ENCODE peak calls at places on chromosome 6, in seven cellular contexts. F is colonic mucosa, C is endothelial cell, Z is stomach, G is dorsolateral prefrontal cortex, J is heart right ventricle, D is B cell. S is an unnamed sample.

GRCh38 chr6:157233156-157233555 is 90.2 kb downstream of the TMEM242 start:
- DNase-seq in F (no peak), C (no peak), Z (no peak), G (no peak), J (no peak), D (no peak), S (no peak)

GRCh38 chr6:117601811-117602150 is 530 bp downstream of the GOPC start:
- DNase-seq in F (peak), C (no peak), Z (no peak), G (peak), J (no peak), D (no peak), S (no peak)

GRCh38 chr6:88626460-88626859 is 337.0 kb downstream of the RNGTT start:
- DNase-seq in F (no peak), C (no peak), Z (no peak), G (no peak), J (no peak), D (no peak), S (no peak)

GRCh38 chr6:47788498-47788884 is 6.7 kb downstream of the OPN5 start:
- DNase-seq in F (no peak), C (no peak), Z (no peak), G (no peak), J (no peak), D (no peak), S (no peak)

GRCh38 chr6:138817799-138818198 is 21.9 kb downstream of the ECT2L start:
- DNase-seq in F (peak), C (no peak), Z (peak), G (no peak), J (no peak), D (no peak), S (no peak)

GRCh38 chr6:27531772-27532459 is 59.0 kb upstream of the ZNF184 start:
- DNase-seq in F (no peak), C (no peak), Z (no peak), G (no peak), J (no peak), D (no peak), S (no peak)

GRCh38 chr6:134111062-134111677 is 58.7 kb upstream of the SLC2A12 start:
- DNase-seq in F (peak), C (peak), Z (no peak), G (no peak), J (peak), D (peak), S (no peak)

GRCh38 chr6:18302561-18303439 is 38.5 kb upstream of the DEK start:
- DNase-seq in F (no peak), C (no peak), Z (no peak), G (no peak), J (no peak), D (no peak), S (no peak)

DNA sequence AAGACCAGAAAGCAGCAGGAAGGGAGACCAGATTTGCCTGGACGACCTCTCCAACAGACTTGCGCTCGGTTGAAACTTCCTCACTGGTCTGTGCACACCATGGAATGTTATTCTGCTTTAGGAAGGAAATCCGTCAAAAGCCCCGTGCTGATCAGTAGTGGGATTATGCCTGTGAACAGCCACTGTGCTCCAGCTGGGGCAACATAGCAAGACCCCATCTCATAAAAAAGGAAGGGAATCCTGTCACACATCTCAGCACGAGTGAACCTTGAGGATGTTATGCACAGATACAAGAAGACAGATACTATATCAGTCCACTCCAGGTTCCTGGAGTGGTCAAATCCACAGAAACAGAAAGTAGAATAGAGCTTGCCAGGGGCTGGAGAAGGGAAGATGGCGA is 86.9 kb upstream of the FOXC1 start:
- DNase-seq in F (no peak), C (no peak), Z (no peak), G (no peak), J (no peak), D (no peak), S (no peak)
- TF ChIP-seq CTCF in F (no peak), C (no peak), Z (no peak), G (no peak), J (no peak), D (no peak), S (no peak)

GRCh38 chr6:166443166-166443565 is 60.4 kb upstream of the MPC1 start:
- DNase-seq in F (no peak), C (no peak), Z (peak), G (peak), J (no peak), D (no peak), S (no peak)

GRCh38 chr6:166442131-166442530 is 59.4 kb upstream of the MPC1 start:
- DNase-seq in F (no peak), C (no peak), Z (peak), G (peak), J (no peak), D (no peak), S (no peak)

GRCh38 chr6:166440106-166440505 is 57.4 kb upstream of the MPC1 start:
- DNase-seq in F (no peak), C (no peak), Z (no peak), G (peak), J (no peak), D (no peak), S (no peak)

GRCh38 chr6:166440729-166441128 is 58.0 kb upstream of the MPC1 start:
- DNase-seq in F (no peak), C (no peak), Z (no peak), G (peak), J (no peak), D (no peak), S (no peak)

DNA sequence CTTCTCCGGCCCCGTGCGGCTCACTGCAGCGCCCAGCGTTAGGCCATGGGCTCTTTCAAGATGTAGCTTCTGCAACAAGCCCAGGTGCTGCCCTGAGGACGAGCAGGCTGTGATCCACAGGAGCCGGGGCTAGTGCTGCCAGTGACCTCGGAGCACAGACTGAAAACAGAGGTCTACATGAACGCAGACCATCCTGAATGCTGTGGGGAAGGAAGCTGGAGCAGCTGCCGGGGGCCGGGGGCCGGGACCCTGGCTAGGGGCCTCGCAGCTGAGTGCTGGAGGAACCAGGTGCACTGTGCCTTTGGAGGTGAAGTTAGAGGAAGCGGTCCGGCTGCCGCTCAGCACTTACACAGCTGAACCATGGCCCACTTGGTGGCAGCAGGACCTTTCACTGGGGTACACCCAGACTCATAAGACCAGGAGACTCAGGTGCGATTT is 58.9 kb upstream of the MPC1 start:
- DNase-seq in F (no peak), C (no peak), Z (no peak), G (peak), J (no peak), D (no peak), S (no peak)
- TF ChIP-seq CTCF in F (no peak), C (no peak), Z (no peak), G (no peak), J (no peak), D (no peak), S (no peak)

GRCh38 chr6:148508401-148509151 is 165.9 kb downstream of the SASH1 start:
- DNase-seq in F (no peak), C (no peak), Z (no peak), G (no peak), J (no peak), D (no peak), S (no peak)
- TF ChIP-seq CTCF in F (no peak), C (no peak), Z (no peak), G (no peak), J (no peak), D (no peak), S (no peak)

DNA sequence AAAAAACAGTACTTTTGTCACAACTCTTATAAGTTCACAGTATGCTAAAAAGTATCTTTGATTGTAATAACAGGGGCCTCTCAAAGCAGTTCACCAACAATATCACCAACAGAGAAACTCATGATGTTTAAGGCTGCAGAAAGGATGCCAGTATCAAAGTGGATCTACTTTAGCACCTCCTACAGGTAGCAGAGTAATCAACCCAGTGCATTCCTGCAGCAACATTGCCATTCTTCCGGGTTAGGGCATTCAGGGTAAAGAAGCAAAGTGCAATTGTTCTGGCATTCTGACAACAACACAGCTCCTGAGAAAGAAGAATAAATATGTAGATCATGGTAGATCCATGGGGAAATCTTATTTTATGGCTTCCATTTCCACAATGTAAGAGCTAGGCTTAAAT is 7.6 kb upstream of the SLC17A4 start:
- DNase-seq in F (peak), C (no peak), Z (no peak), G (no peak), J (no peak), D (no peak), S (no peak)
- TF ChIP-seq CTCF in F (no peak), C (no peak), Z (no peak), G (no peak), J (no peak), D (no peak), S (no peak)